ENCODE peak calls at places on chromosomes 13 and 19, in seven cellular contexts. M is body of pancreas, L is right cardiac atrium, A is PC-3, Y is IMR-90, N is aorta, Z is dorsolateral prefrontal cortex. R is an unnamed sample.

GRCh38 chr19:6723738-6724137 is 3.3 kb upstream of the C3 start:
- DNase-seq in A (no peak), L (peak; percentile 36), N (peak; percentile 56), Y (no peak), Z (no peak), M (no peak), R (no peak)

GRCh38 chr19:22832031-22832762 is at the start of gene ZNF723:
- DNase-seq in M (no peak), Y (no peak), A (no peak), N (no peak), Z (no peak), L (no peak), R (no peak)

GRCh38 chr13:31878955-31879354 is 139.6 kb downstream of the RXFP2 start:
- DNase-seq in A (no peak), Z (no peak), M (no peak), Y (no peak), N (no peak), L (no peak), R (no peak)

GRCh38 chr19:39407644-39408391 is 1.2 kb downstream of the ZFP36 start:
- DNase-seq in Z (no peak), A (peak; percentile 58), N (peak; percentile 72), M (peak; percentile 72), L (peak; percentile 82), Y (no peak), R (peak; percentile 84)

GRCh38 chr13:107348931-107349330 is 781.0 kb upstream of the ARGLU1 start:
- DNase-seq in L (no peak), Z (no peak), N (no peak), A (peak; percentile 23), Y (peak; percentile 70), M (no peak), R (no peak)

GRCh38 chr19:38324431-38324830 is 4.8 kb downstream of the KCNK6 start:
- DNase-seq in N (no peak), Y (no peak), M (no peak), A (no peak), L (no peak), Z (no peak), R (no peak)

GRCh38 chr19:11446652-11447301 is 11.3 kb downstream of the PRKCSH start:
- DNase-seq in Z (peak; percentile 84), A (peak; percentile 57), N (peak; percentile 70), Y (no peak), L (peak; percentile 83), M (peak; percentile 65), R (peak; percentile 78)

GRCh38 chr13:31067416-31068118 is 94.1 kb downstream of the HSPH1 start:
- DNase-seq in Y (peak; percentile 78), A (peak; percentile 51), M (no peak), L (no peak), Z (no peak), N (no peak), R (no peak)

GRCh38 chr13:66009241-66009640 is 1220.9 kb downstream of the PCDH9 start:
- DNase-seq in A (no peak), L (peak; percentile 22), M (no peak), N (no peak), Y (no peak), Z (no peak), R (no peak)

GRCh38 chr13:98706446-98707110 is 45.9 kb downstream of the SLC15A1 start:
- DNase-seq in A (peak; percentile 26), M (no peak), L (no peak), Y (peak; percentile 13), Z (no peak), N (no peak), R (no peak)

GRCh38 chr13:48400820-48401219 is 12.1 kb downstream of the LPAR6 start:
- DNase-seq in Z (no peak), Y (peak; percentile 46), A (peak; percentile 59), M (no peak), L (no peak), N (no peak), R (no peak)

GRCh38 chr19:35144600-35145436 is 1.8 kb downstream of the FXYD7 start:
- DNase-seq in A (peak; percentile 74), N (no peak), M (peak; percentile 30), Y (no peak), Z (no peak), L (no peak), R (no peak)

GRCh38 chr13:102846261-102847015 is 606 bp downstream of the ERCC5 start:
- DNase-seq in N (peak; percentile 63), L (peak; percentile 58), M (peak; percentile 41), Z (no peak), Y (peak; percentile 30), A (peak; percentile 34), R (peak; percentile 73)

DNA sequence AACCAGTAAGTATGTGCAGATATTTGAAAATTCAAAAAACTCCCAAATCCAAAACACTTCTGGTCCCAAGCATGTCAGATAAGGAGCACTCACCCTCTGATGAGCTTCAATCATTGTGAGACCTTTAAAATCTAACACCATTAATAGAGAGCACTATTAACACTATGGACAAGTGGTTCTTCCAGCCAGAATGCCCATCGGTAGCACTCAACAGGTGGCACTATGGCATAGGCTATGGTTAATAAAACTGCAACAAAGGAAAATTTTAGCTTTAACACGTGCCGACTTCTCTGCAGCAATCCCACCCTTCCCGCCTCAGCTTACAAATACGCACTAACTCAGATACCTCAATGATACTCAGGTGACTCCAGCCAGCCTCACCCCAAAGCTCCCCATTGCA is 62.3 kb downstream of the COL4A2 start:
- DNase-seq in N (no peak), Y (no peak), Z (no peak), L (no peak), A (no peak), M (no peak), R (no peak)
- H3K27ac ChIP-seq in N (peak overlapping the region; percentile 36), Y (no peak overlapping the region), Z (no peak overlapping the region), L (no peak overlapping the region), A (no peak overlapping the region), M (no peak overlapping the region), R (no peak overlapping the region)

GRCh38 chr13:113536461-113537110 is 46.1 kb upstream of the DCUN1D2 start:
- DNase-seq in L (peak; percentile 20), M (no peak), A (no peak), Z (no peak), Y (no peak), N (no peak), R (peak; percentile 44)

GRCh38 chr13:113538689-113539058 is 45.9 kb upstream of the TFDP1 start:
- DNase-seq in A (peak; percentile 69), M (no peak), Z (no peak), L (peak; percentile 13), N (no peak), Y (no peak), R (peak; percentile 42)

GRCh38 chr13:113539176-113539575 is 45.4 kb upstream of the TFDP1 start:
- DNase-seq in L (no peak), M (no peak), N (no peak), A (no peak), Y (no peak), Z (no peak), R (peak; percentile 54)

GRCh38 chr13:113537205-113537604 is 46.7 kb upstream of the DCUN1D2 start:
- DNase-seq in Z (no peak), Y (no peak), N (no peak), A (no peak), M (no peak), L (no peak), R (no peak)

GRCh38 chr13:113537909-113538688 is 46.5 kb upstream of the TFDP1 start:
- DNase-seq in Y (no peak), N (no peak), L (peak; percentile 37), M (no peak), A (no peak), Z (no peak), R (peak; percentile 36)
- H3K27ac ChIP-seq in Y (no peak overlapping the region), N (no peak overlapping the region), L (no peak overlapping the region), M (no peak overlapping the region), A (no peak overlapping the region), Z (no peak overlapping the region), R (no peak overlapping the region)

GRCh38 chr19:18972851-18973250 is 31.8 kb upstream of the HOMER3 start:
- DNase-seq in Z (no peak), Y (no peak), N (no peak), M (no peak), L (no peak), A (no peak), R (no peak)
- H3K27ac ChIP-seq in Z (no peak overlapping the region), Y (no peak overlapping the region), N (no peak overlapping the region), M (peak overlapping the region; percentile 58), L (peak overlapping the region; percentile 59), A (no peak overlapping the region), R (peak overlapping the region; percentile 33)

GRCh38 chr19:33278023-33278402 is 24.3 kb downstream of the CEBPA start:
- DNase-seq in Y (no peak), L (peak; percentile 44), A (no peak), M (no peak), Z (no peak), N (no peak), R (no peak)
- H3K27ac ChIP-seq in Y (no peak overlapping the region), L (no peak overlapping the region), A (no peak overlapping the region), M (no peak overlapping the region), Z (no peak overlapping the region), N (no peak overlapping the region), R (no peak overlapping the region)